ENCODE peak calls at places on chromosome 1, in eight cellular contexts. T is CD4-positive, CD25-positive, alpha-beta regulatory T cell; E is substantia nigra; U is PC-3; R is amniotic epithelial cell; B is AG09319; C is T-helper 1 cell; Q is cardiac septum. G is an unnamed sample.
A peak's percentile ranks its signal among the peaks of the same experiment; 100 is the strongest.

GRCh38 chr1:152752225-152752624 is 5.6 kb upstream of the KPRP start:
- DNase-seq in T (no peak), E (no peak), U (peak; percentile 89), R (peak; percentile 6), B (no peak), C (no peak), Q (no peak), G (peak; percentile 76)

GRCh38 chr1:86499987-86500593 is 31.4 kb downstream of the CLCA1 start:
- DNase-seq in T (no peak), E (no peak), U (peak; percentile 63), R (peak; percentile 45), B (no peak), C (no peak), Q (no peak), G (no peak)

GRCh38 chr1:11473635-11474034 is 5.3 kb upstream of the DISP3 start:
- DNase-seq in T (no peak), E (no peak), U (peak; percentile 39), R (no peak), B (no peak), C (peak; percentile 8), Q (no peak), G (peak; percentile 27)

GRCh38 chr1:237105826-237106225 is 63.8 kb downstream of the RYR2 start:
- DNase-seq in T (no peak), E (no peak), U (no peak), R (no peak), B (no peak), C (no peak), Q (no peak), G (no peak)

GRCh38 chr1:151455231-151455630 is 4.1 kb downstream of the POGZ start:
- DNase-seq in T (no peak), E (no peak), U (no peak), R (no peak), B (no peak), C (no peak), Q (no peak), G (no peak)

GRCh38 chr1:229437443-229437842 is 3.5 kb upstream of the ACTA1 start:
- DNase-seq in T (no peak), E (no peak), U (no peak), R (peak; percentile 32), B (no peak), C (no peak), Q (no peak), G (no peak)

GRCh38 chr1:97143236-97143882 is 421.8 kb downstream of the PTBP2 start:
- DNase-seq in T (no peak), E (no peak), U (peak; percentile 81), R (peak; percentile 58), B (no peak), C (no peak), Q (no peak), G (no peak)

GRCh38 chr1:151616505-151616849 is 4.6 kb downstream of the SNX27 start:
- DNase-seq in T (no peak), E (no peak), U (peak; percentile 73), R (peak; percentile 38), B (no peak), C (no peak), Q (no peak), G (peak; percentile 18)

GRCh38 chr1:46434358-46434757 is 40.2 kb downstream of the FAAH start:
- DNase-seq in T (no peak), E (no peak), U (no peak), R (no peak), B (no peak), C (no peak), Q (no peak), G (no peak)

GRCh38 chr1:6547301-6547700 is 7.0 kb downstream of the NOL9 start:
- DNase-seq in T (no peak), E (no peak), U (peak; percentile 34), R (no peak), B (no peak), C (no peak), Q (no peak), G (no peak)

GRCh38 chr1:176499671-176500070 is 36.7 kb downstream of the PAPPA2 start:
- DNase-seq in T (no peak), E (no peak), U (no peak), R (no peak), B (no peak), C (no peak), Q (no peak), G (no peak)

GRCh38 chr1:16248603-16249534 is 11.9 kb upstream of the CPLANE2 start:
- DNase-seq in T (no peak), E (peak; percentile 22), U (peak; percentile 80), R (peak; percentile 89), B (peak; percentile 64), C (no peak), Q (peak; percentile 84), G (peak; percentile 67)

GRCh38 chr1:212699839-212700596 is at the start of gene BATF3:
- DNase-seq in T (peak; percentile 54), E (no peak), U (no peak), R (no peak), B (no peak), C (peak; percentile 38), Q (peak; percentile 77), G (peak; percentile 55)

GRCh38 chr1:214615111-214615510 is 12.1 kb downstream of the CENPF start:
- DNase-seq in T (no peak), E (no peak), U (peak; percentile 91), R (peak; percentile 25), B (no peak), C (no peak), Q (no peak), G (no peak)

GRCh38 chr1:165290143-165290542 is 66.4 kb downstream of the LMX1A start:
- DNase-seq in T (no peak), E (no peak), U (peak; percentile 57), R (no peak), B (no peak), C (no peak), Q (no peak), G (peak; percentile 18)

GRCh38 chr1:56933606-56934005 is 32.2 kb downstream of the C8B start:
- DNase-seq in T (no peak), E (no peak), U (no peak), R (no peak), B (no peak), C (no peak), Q (no peak), G (peak; percentile 23)

GRCh38 chr1:89884718-89885596 is 64.1 kb downstream of the LRRC8D start:
- DNase-seq in T (no peak), E (no peak), U (peak; percentile 64), R (peak; percentile 59), B (no peak), C (no peak), Q (no peak), G (peak; percentile 24)

GRCh38 chr1:65247419-65248359 is 61.7 kb upstream of the DNAJC6 start:
- DNase-seq in T (no peak), E (peak; percentile 14), U (peak; percentile 76), R (peak; percentile 90), B (peak; percentile 95), C (no peak), Q (no peak), G (peak; percentile 65)

GRCh38 chr1:237303929-237304328 is 261.9 kb downstream of the RYR2 start:
- DNase-seq in T (no peak), E (no peak), U (no peak), R (no peak), B (no peak), C (no peak), Q (no peak), G (no peak)

GRCh38 chr1:207063014-207063413 is 9.9 kb downstream of the PFKFB2 start:
- DNase-seq in T (no peak), E (no peak), U (no peak), R (no peak), B (no peak), C (no peak), Q (no peak), G (no peak)

GRCh38 chr1:190436615-190437014 is 41.0 kb downstream of the BRINP3 start:
- DNase-seq in T (no peak), E (no peak), U (peak; percentile 69), R (peak; percentile 53), B (no peak), C (no peak), Q (no peak), G (no peak)